ENCODE peak calls at places on chromosomes 7 and 10, in six cellular contexts. One of them, this sample, is unnamed.

GRCh38 chr7:20310963-20311742 is 19.5 kb upstream of the ITGB8 start:
- DNase-seq in H9: no peak
- DNase-seq in HepG2: peak; percentile 25
- DNase-seq in neuronal stem cell: no peak
- DNase-seq in Karpas-422: peak; percentile 84
- DNase-seq in fibroblast of lung: peak; percentile 60
- DNase-seq in this sample: peak; percentile 21

GRCh38 chr10:44569193-44570091 is 184.5 kb upstream of the CXCL12 start:
- DNase-seq in HepG2: no peak
- DNase-seq in fibroblast of lung: peak; percentile 97
- DNase-seq in neuronal stem cell: no peak
- DNase-seq in Karpas-422: no peak
- DNase-seq in H9: no peak
- DNase-seq in this sample: no peak

GRCh38 chr7:18119985-18120384 is 92.3 kb upstream of the PRPS1L1 start:
- DNase-seq in fibroblast of lung: peak; percentile 11
- DNase-seq in neuronal stem cell: no peak
- DNase-seq in HepG2: no peak
- DNase-seq in H9: no peak
- DNase-seq in Karpas-422: no peak
- DNase-seq in this sample: peak; percentile 50

GRCh38 chr10:128723631-128724205 is 597.5 kb upstream of the MKI67 start:
- DNase-seq in H9: no peak
- DNase-seq in neuronal stem cell: no peak
- DNase-seq in Karpas-422: no peak
- DNase-seq in fibroblast of lung: no peak
- DNase-seq in HepG2: no peak
- DNase-seq in this sample: no peak

GRCh38 chr7:89170628-89171027 is 375.1 kb upstream of the TEX47 start:
- DNase-seq in Karpas-422: no peak
- DNase-seq in H9: no peak
- DNase-seq in neuronal stem cell: no peak
- DNase-seq in HepG2: no peak
- DNase-seq in fibroblast of lung: no peak
- DNase-seq in this sample: no peak

GRCh38 chr10:24929056-24929544 is 23.3 kb downstream of the PRTFDC1 start:
- DNase-seq in Karpas-422: no peak
- DNase-seq in neuronal stem cell: no peak
- DNase-seq in H9: no peak
- DNase-seq in HepG2: no peak
- DNase-seq in fibroblast of lung: peak; percentile 92
- DNase-seq in this sample: peak; percentile 15

GRCh38 chr10:130137077-130137448 is 872 bp downstream of the GLRX3 start:
- DNase-seq in neuronal stem cell: peak; percentile 26
- DNase-seq in H9: no peak
- DNase-seq in fibroblast of lung: peak; percentile 51
- DNase-seq in HepG2: peak; percentile 29
- DNase-seq in Karpas-422: peak; percentile 64
- DNase-seq in this sample: peak; percentile 51

GRCh38 chr7:70833726-70834125 is 298.2 kb upstream of the GALNT17 start:
- DNase-seq in fibroblast of lung: peak; percentile 95
- DNase-seq in neuronal stem cell: no peak
- DNase-seq in HepG2: no peak
- DNase-seq in Karpas-422: no peak
- DNase-seq in H9: no peak
- DNase-seq in this sample: no peak

GRCh38 chr7:41624818-41625217 is 78.1 kb downstream of the INHBA start:
- DNase-seq in neuronal stem cell: no peak
- DNase-seq in fibroblast of lung: peak; percentile 16
- DNase-seq in HepG2: no peak
- DNase-seq in Karpas-422: no peak
- DNase-seq in H9: no peak
- DNase-seq in this sample: no peak

GRCh38 chr10:91551856-91552255 is 81.0 kb downstream of the PPP1R3C start:
- DNase-seq in Karpas-422: no peak
- DNase-seq in HepG2: peak; percentile 50
- DNase-seq in neuronal stem cell: peak; percentile 56
- DNase-seq in H9: peak; percentile 86
- DNase-seq in fibroblast of lung: peak; percentile 66
- DNase-seq in this sample: peak; percentile 86

GRCh38 chr7:27191716-27192545 is 6.9 kb upstream of the HOXA11 start:
- DNase-seq in fibroblast of lung: no peak
- DNase-seq in neuronal stem cell: no peak
- DNase-seq in Karpas-422: no peak
- DNase-seq in H9: peak; percentile 61
- DNase-seq in HepG2: no peak
- DNase-seq in this sample: no peak

GRCh38 chr10:88064608-88065383 is 201.4 kb downstream of the PTEN start:
- DNase-seq in H9: no peak
- DNase-seq in fibroblast of lung: peak; percentile 25
- DNase-seq in Karpas-422: no peak
- DNase-seq in neuronal stem cell: no peak
- DNase-seq in HepG2: no peak
- DNase-seq in this sample: no peak

GRCh38 chr10:71975087-71975890 is 11.1 kb downstream of the CHST3 start:
- DNase-seq in Karpas-422: no peak
- DNase-seq in neuronal stem cell: no peak
- DNase-seq in H9: no peak
- DNase-seq in fibroblast of lung: no peak
- DNase-seq in HepG2: no peak
- DNase-seq in this sample: no peak

GRCh38 chr7:117873056-117873932 is at the start of gene CTTNBP2:
- DNase-seq in Karpas-422: no peak
- DNase-seq in neuronal stem cell: peak; percentile 65
- DNase-seq in fibroblast of lung: peak; percentile 62
- DNase-seq in HepG2: no peak
- DNase-seq in H9: peak; percentile 65
- DNase-seq in this sample: peak; percentile 90

GRCh38 chr10:113187066-113187777 is 237.2 kb downstream of the TCF7L2 start:
- DNase-seq in Karpas-422: peak; percentile 50
- DNase-seq in neuronal stem cell: no peak
- DNase-seq in fibroblast of lung: peak; percentile 31
- DNase-seq in HepG2: peak; percentile 26
- DNase-seq in H9: no peak
- DNase-seq in this sample: no peak

GRCh38 chr10:97612386-97612785 is 20.9 kb downstream of the MORN4 start:
- DNase-seq in neuronal stem cell: no peak
- DNase-seq in Karpas-422: peak; percentile 62
- DNase-seq in HepG2: peak; percentile 45
- DNase-seq in fibroblast of lung: peak; percentile 42
- DNase-seq in H9: peak; percentile 51
- DNase-seq in this sample: peak; percentile 41

GRCh38 chr10:103849880-103850571 is 5.3 kb downstream of the SH3PXD2A start:
- DNase-seq in neuronal stem cell: no peak
- DNase-seq in Karpas-422: no peak
- DNase-seq in HepG2: no peak
- DNase-seq in H9: no peak
- DNase-seq in fibroblast of lung: peak; percentile 94
- DNase-seq in this sample: no peak

GRCh38 chr10:5587151-5588079 is 62.7 kb downstream of the CALML3 start:
- DNase-seq in H9: no peak
- DNase-seq in Karpas-422: no peak
- DNase-seq in HepG2: no peak
- DNase-seq in fibroblast of lung: no peak
- DNase-seq in neuronal stem cell: no peak
- DNase-seq in this sample: no peak
- H2AFZ ChIP-seq in H9: no peak overlapping the region
- H2AFZ ChIP-seq in Karpas-422: no peak overlapping the region
- H2AFZ ChIP-seq in HepG2: no peak overlapping the region
- H2AFZ ChIP-seq in fibroblast of lung: no peak overlapping the region
- H2AFZ ChIP-seq in neuronal stem cell: peak overlapping the region; percentile 62
- H2AFZ ChIP-seq in this sample: no peak overlapping the region

GRCh38 chr7:73725703-73726466 is 6.4 kb upstream of the STX1A start:
- DNase-seq in HepG2: peak; percentile 66
- DNase-seq in H9: peak; percentile 93
- DNase-seq in Karpas-422: peak; percentile 93
- DNase-seq in neuronal stem cell: peak; percentile 86
- DNase-seq in fibroblast of lung: peak; percentile 37
- DNase-seq in this sample: peak; percentile 91
- H2AFZ ChIP-seq in HepG2: no peak overlapping the region
- H2AFZ ChIP-seq in H9: no peak overlapping the region
- H2AFZ ChIP-seq in Karpas-422: no peak overlapping the region
- H2AFZ ChIP-seq in neuronal stem cell: peak overlapping the region; percentile 51
- H2AFZ ChIP-seq in fibroblast of lung: no peak overlapping the region
- H2AFZ ChIP-seq in this sample: no peak overlapping the region

DNA sequence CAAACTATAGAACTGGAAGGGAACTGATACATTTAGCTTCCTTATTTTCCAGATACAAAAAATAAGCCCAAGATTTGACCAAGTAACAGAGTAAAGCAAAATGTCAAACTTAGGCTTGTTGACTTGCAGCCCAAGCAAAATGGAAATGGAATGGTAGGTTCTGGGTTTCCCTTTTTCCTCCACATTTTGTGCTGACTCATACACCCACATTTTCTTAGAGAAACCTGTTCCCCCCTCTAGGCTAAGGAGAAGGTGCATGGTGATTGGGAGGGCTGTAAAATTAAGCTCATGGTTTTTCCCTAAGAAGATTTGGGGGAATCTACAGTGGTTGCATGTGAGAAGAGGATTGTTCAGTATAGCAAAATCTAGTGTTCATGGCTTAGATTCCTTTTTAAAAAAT is 127.4 kb downstream of the ARL4A start:
- DNase-seq in Karpas-422: no peak
- DNase-seq in H9: no peak
- DNase-seq in HepG2: no peak
- DNase-seq in neuronal stem cell: no peak
- DNase-seq in fibroblast of lung: no peak
- DNase-seq in this sample: no peak
- H2AFZ ChIP-seq in Karpas-422: no peak overlapping the region
- H2AFZ ChIP-seq in H9: peak overlapping the region; percentile 87
- H2AFZ ChIP-seq in HepG2: no peak overlapping the region
- H2AFZ ChIP-seq in neuronal stem cell: peak overlapping the region; percentile 28
- H2AFZ ChIP-seq in fibroblast of lung: no peak overlapping the region
- H2AFZ ChIP-seq in this sample: peak overlapping the region; percentile 5

DNA sequence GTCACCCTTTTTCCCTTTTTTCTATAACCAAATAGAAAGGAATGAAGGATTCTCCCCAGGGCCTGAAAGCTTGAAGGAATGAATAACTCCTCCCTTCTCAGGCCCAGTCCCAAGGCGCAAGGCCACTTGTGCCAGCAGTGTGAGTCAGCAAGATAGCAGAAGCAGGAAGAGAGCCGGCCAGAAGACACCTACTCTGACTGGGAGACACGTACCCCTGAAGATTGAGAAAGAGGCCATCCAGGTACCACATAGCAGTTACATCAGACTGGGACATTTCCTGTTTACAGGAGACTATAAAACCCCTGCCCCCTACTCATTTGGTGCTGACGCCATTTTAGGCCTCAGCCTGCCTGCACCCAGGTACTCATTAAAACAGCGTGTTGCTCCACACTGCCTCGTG is 65.5 kb downstream of the LRRC17 start:
- DNase-seq in Karpas-422: no peak
- DNase-seq in fibroblast of lung: peak; percentile 97
- DNase-seq in neuronal stem cell: no peak
- DNase-seq in HepG2: no peak
- DNase-seq in H9: no peak
- DNase-seq in this sample: no peak
- H2AFZ ChIP-seq in Karpas-422: no peak overlapping the region
- H2AFZ ChIP-seq in fibroblast of lung: no peak overlapping the region
- H2AFZ ChIP-seq in neuronal stem cell: no peak overlapping the region
- H2AFZ ChIP-seq in HepG2: no peak overlapping the region
- H2AFZ ChIP-seq in H9: no peak overlapping the region
- H2AFZ ChIP-seq in this sample: no peak overlapping the region

GRCh38 chr10:33773895-33774480 is 439.5 kb upstream of the NRP1 start:
- DNase-seq in neuronal stem cell: no peak
- DNase-seq in fibroblast of lung: no peak
- DNase-seq in Karpas-422: no peak
- DNase-seq in HepG2: no peak
- DNase-seq in H9: peak; percentile 33
- DNase-seq in this sample: no peak

GRCh38 chr10:33776419-33776818 is 442.0 kb upstream of the NRP1 start:
- DNase-seq in neuronal stem cell: no peak
- DNase-seq in fibroblast of lung: no peak
- DNase-seq in HepG2: no peak
- DNase-seq in Karpas-422: peak; percentile 54
- DNase-seq in H9: no peak
- DNase-seq in this sample: no peak

GRCh38 chr10:33777223-33777622 is 442.8 kb upstream of the NRP1 start:
- DNase-seq in Karpas-422: no peak
- DNase-seq in H9: no peak
- DNase-seq in HepG2: no peak
- DNase-seq in fibroblast of lung: no peak
- DNase-seq in neuronal stem cell: no peak
- DNase-seq in this sample: no peak

GRCh38 chr10:33774857-33775256 is 440.4 kb upstream of the NRP1 start:
- DNase-seq in neuronal stem cell: no peak
- DNase-seq in fibroblast of lung: no peak
- DNase-seq in Karpas-422: no peak
- DNase-seq in HepG2: no peak
- DNase-seq in H9: no peak
- DNase-seq in this sample: no peak

GRCh38 chr10:33772370-33773331 is 438.2 kb upstream of the NRP1 start:
- DNase-seq in neuronal stem cell: peak; percentile 39
- DNase-seq in HepG2: no peak
- DNase-seq in Karpas-422: peak; percentile 64
- DNase-seq in fibroblast of lung: peak; percentile 54
- DNase-seq in H9: peak; percentile 62
- DNase-seq in this sample: peak; percentile 84
- H2AFZ ChIP-seq in neuronal stem cell: peak overlapping the region; percentile 45
- H2AFZ ChIP-seq in HepG2: no peak overlapping the region
- H2AFZ ChIP-seq in Karpas-422: peak overlapping the region; percentile 91
- H2AFZ ChIP-seq in fibroblast of lung: no peak overlapping the region
- H2AFZ ChIP-seq in H9: no peak overlapping the region
- H2AFZ ChIP-seq in this sample: no peak overlapping the region

GRCh38 chr7:14336256-14336655 is 346.8 kb upstream of the ETV1 start:
- DNase-seq in H9: no peak
- DNase-seq in neuronal stem cell: no peak
- DNase-seq in fibroblast of lung: no peak
- DNase-seq in HepG2: no peak
- DNase-seq in Karpas-422: no peak
- DNase-seq in this sample: no peak
- H2AFZ ChIP-seq in H9: no peak overlapping the region
- H2AFZ ChIP-seq in neuronal stem cell: no peak overlapping the region
- H2AFZ ChIP-seq in fibroblast of lung: no peak overlapping the region
- H2AFZ ChIP-seq in HepG2: no peak overlapping the region
- H2AFZ ChIP-seq in Karpas-422: no peak overlapping the region
- H2AFZ ChIP-seq in this sample: no peak overlapping the region

GRCh38 chr7:150971242-150972048 is 6.7 kb downstream of the KCNH2 start:
- DNase-seq in H9: no peak
- DNase-seq in fibroblast of lung: no peak
- DNase-seq in HepG2: no peak
- DNase-seq in Karpas-422: no peak
- DNase-seq in neuronal stem cell: no peak
- DNase-seq in this sample: peak; percentile 78
- H2AFZ ChIP-seq in H9: no peak overlapping the region
- H2AFZ ChIP-seq in fibroblast of lung: no peak overlapping the region
- H2AFZ ChIP-seq in HepG2: no peak overlapping the region
- H2AFZ ChIP-seq in Karpas-422: no peak overlapping the region
- H2AFZ ChIP-seq in neuronal stem cell: peak overlapping the region; percentile 55
- H2AFZ ChIP-seq in this sample: no peak overlapping the region